ENCODE peak calls at places on chromosome X, in six cellular contexts. One of them, this sample, is unnamed.

GRCh38 chrX:104112326-104112951 is at the start of gene ZCCHC18:
- DNase-seq in GM04504: no peak
- DNase-seq in KBM-7: peak
- DNase-seq in tibial artery: peak
- DNase-seq in amygdala: peak
- DNase-seq in natural killer cell: peak
- DNase-seq in this sample: peak

GRCh38 chrX:135432453-135432852 is 10.7 kb downstream of the SMIM10L2A start:
- DNase-seq in KBM-7: no peak
- DNase-seq in natural killer cell: no peak
- DNase-seq in amygdala: no peak
- DNase-seq in GM04504: no peak
- DNase-seq in tibial artery: no peak
- DNase-seq in this sample: no peak

GRCh38 chrX:72159769-72160168 is 21.8 kb upstream of the PIN4 start:
- DNase-seq in tibial artery: no peak
- DNase-seq in KBM-7: no peak
- DNase-seq in GM04504: no peak
- DNase-seq in amygdala: no peak
- DNase-seq in natural killer cell: no peak
- DNase-seq in this sample: no peak

GRCh38 chrX:14528629-14529287 is 578 bp upstream of the GLRA2 start:
- DNase-seq in amygdala: peak
- DNase-seq in natural killer cell: no peak
- DNase-seq in tibial artery: no peak
- DNase-seq in KBM-7: peak
- DNase-seq in GM04504: peak
- DNase-seq in this sample: peak

GRCh38 chrX:34655496-34656258 is 1.4 kb downstream of the TMEM47 start:
- DNase-seq in GM04504: no peak
- DNase-seq in KBM-7: no peak
- DNase-seq in natural killer cell: no peak
- DNase-seq in amygdala: peak
- DNase-seq in tibial artery: no peak
- DNase-seq in this sample: no peak

GRCh38 chrX:151370906-151371305 is 26.1 kb upstream of the VMA21 start:
- DNase-seq in tibial artery: no peak
- DNase-seq in amygdala: no peak
- DNase-seq in natural killer cell: no peak
- DNase-seq in KBM-7: no peak
- DNase-seq in GM04504: no peak
- DNase-seq in this sample: no peak

GRCh38 chrX:17355976-17356375 is 19.0 kb upstream of the NHS start:
- DNase-seq in natural killer cell: no peak
- DNase-seq in KBM-7: no peak
- DNase-seq in amygdala: no peak
- DNase-seq in GM04504: no peak
- DNase-seq in tibial artery: no peak
- DNase-seq in this sample: no peak

GRCh38 chrX:30887721-30888120 is 1.3 kb downstream of the TAB3 start:
- DNase-seq in KBM-7: no peak
- DNase-seq in tibial artery: no peak
- DNase-seq in amygdala: no peak
- DNase-seq in natural killer cell: no peak
- DNase-seq in GM04504: no peak
- DNase-seq in this sample: no peak

GRCh38 chrX:39385022-39385421 is 583.8 kb downstream of the MID1IP1 start:
- DNase-seq in KBM-7: no peak
- DNase-seq in natural killer cell: no peak
- DNase-seq in tibial artery: no peak
- DNase-seq in amygdala: no peak
- DNase-seq in GM04504: no peak
- DNase-seq in this sample: no peak

GRCh38 chrX:2690856-2691542 is at the start of gene CD99:
- DNase-seq in tibial artery: peak
- DNase-seq in GM04504: peak
- DNase-seq in KBM-7: peak
- DNase-seq in natural killer cell: peak
- DNase-seq in amygdala: no peak
- DNase-seq in this sample: peak

GRCh38 chrX:97743014-97743413 is 859.3 kb downstream of the RPA4 start:
- DNase-seq in GM04504: no peak
- DNase-seq in natural killer cell: no peak
- DNase-seq in KBM-7: peak
- DNase-seq in amygdala: no peak
- DNase-seq in tibial artery: no peak
- DNase-seq in this sample: peak

GRCh38 chrX:105098201-105098600 is 122.3 kb downstream of the TEX13A start:
- DNase-seq in KBM-7: no peak
- DNase-seq in GM04504: no peak
- DNase-seq in tibial artery: no peak
- DNase-seq in amygdala: no peak
- DNase-seq in natural killer cell: no peak
- DNase-seq in this sample: no peak

GRCh38 chrX:149939271-149940014 is 1.2 kb upstream of the EOLA2 start:
- DNase-seq in natural killer cell: peak
- DNase-seq in KBM-7: peak
- DNase-seq in amygdala: peak
- DNase-seq in GM04504: peak
- DNase-seq in tibial artery: peak
- DNase-seq in this sample: peak

This sample was measured in adrenal gland.